ENCODE peak calls at places on chromosomes 1 and 21, in six cellular contexts. One of them, this sample, is unnamed.
A peak's percentile ranks its signal among the peaks of the same experiment; 100 is the strongest.

GRCh38 chr21:44533891-44534627 is 5.9 kb downstream of the KRTAP10-1 start:
- DNase-seq in activated CD4-positive, alpha-beta T cell treated with anti-CD3 and anti-CD28 coated beads for 24 hours: no peak
- DNase-seq in midbrain: no peak
- DNase-seq in T-helper 2 cell: no peak
- DNase-seq in bronchial epithelial cell: no peak
- DNase-seq in SK-N-MC: no peak
- DNase-seq in this sample: no peak

GRCh38 chr1:44040856-44041255 is 9.6 kb upstream of the SLC6A9 start:
- DNase-seq in T-helper 2 cell: no peak
- DNase-seq in SK-N-MC: no peak
- DNase-seq in bronchial epithelial cell: peak; percentile 45
- DNase-seq in midbrain: no peak
- DNase-seq in activated CD4-positive, alpha-beta T cell treated with anti-CD3 and anti-CD28 coated beads for 24 hours: no peak
- DNase-seq in this sample: no peak

GRCh38 chr1:43530483-43531452 is at the start of gene PTPRF:
- DNase-seq in T-helper 2 cell: peak; percentile 57
- DNase-seq in SK-N-MC: no peak
- DNase-seq in midbrain: peak; percentile 67
- DNase-seq in bronchial epithelial cell: no peak
- DNase-seq in activated CD4-positive, alpha-beta T cell treated with anti-CD3 and anti-CD28 coated beads for 24 hours: no peak
- DNase-seq in this sample: peak; percentile 42

GRCh38 chr1:187236676-187237075 is 407.9 kb downstream of the PLA2G4A start:
- DNase-seq in midbrain: no peak
- DNase-seq in SK-N-MC: no peak
- DNase-seq in bronchial epithelial cell: no peak
- DNase-seq in activated CD4-positive, alpha-beta T cell treated with anti-CD3 and anti-CD28 coated beads for 24 hours: no peak
- DNase-seq in T-helper 2 cell: no peak
- DNase-seq in this sample: no peak

GRCh38 chr1:55699151-55699695 is 484.1 kb upstream of the USP24 start:
- DNase-seq in activated CD4-positive, alpha-beta T cell treated with anti-CD3 and anti-CD28 coated beads for 24 hours: no peak
- DNase-seq in bronchial epithelial cell: no peak
- DNase-seq in midbrain: no peak
- DNase-seq in SK-N-MC: no peak
- DNase-seq in T-helper 2 cell: no peak
- DNase-seq in this sample: no peak

GRCh38 chr1:161792740-161793139 is 26.6 kb downstream of the ATF6 start:
- DNase-seq in bronchial epithelial cell: peak; percentile 96
- DNase-seq in activated CD4-positive, alpha-beta T cell treated with anti-CD3 and anti-CD28 coated beads for 24 hours: no peak
- DNase-seq in SK-N-MC: peak; percentile 57
- DNase-seq in T-helper 2 cell: peak; percentile 95
- DNase-seq in midbrain: peak; percentile 57
- DNase-seq in this sample: peak; percentile 87

GRCh38 chr1:19429611-19430010 is 55.7 kb downstream of the CAPZB start:
- DNase-seq in bronchial epithelial cell: no peak
- DNase-seq in midbrain: no peak
- DNase-seq in SK-N-MC: no peak
- DNase-seq in activated CD4-positive, alpha-beta T cell treated with anti-CD3 and anti-CD28 coated beads for 24 hours: no peak
- DNase-seq in T-helper 2 cell: no peak
- DNase-seq in this sample: no peak

GRCh38 chr1:221089803-221090202 is 210.6 kb downstream of the HLX start:
- DNase-seq in T-helper 2 cell: no peak
- DNase-seq in SK-N-MC: no peak
- DNase-seq in midbrain: no peak
- DNase-seq in activated CD4-positive, alpha-beta T cell treated with anti-CD3 and anti-CD28 coated beads for 24 hours: no peak
- DNase-seq in bronchial epithelial cell: no peak
- DNase-seq in this sample: no peak

GRCh38 chr1:228742535-228742934 is 7.3 kb downstream of the RHOU start:
- DNase-seq in bronchial epithelial cell: no peak
- DNase-seq in activated CD4-positive, alpha-beta T cell treated with anti-CD3 and anti-CD28 coated beads for 24 hours: no peak
- DNase-seq in SK-N-MC: no peak
- DNase-seq in midbrain: no peak
- DNase-seq in T-helper 2 cell: no peak
- DNase-seq in this sample: no peak

GRCh38 chr1:162629651-162630050 is 2.6 kb upstream of the DDR2 start:
- DNase-seq in midbrain: no peak
- DNase-seq in bronchial epithelial cell: no peak
- DNase-seq in SK-N-MC: no peak
- DNase-seq in activated CD4-positive, alpha-beta T cell treated with anti-CD3 and anti-CD28 coated beads for 24 hours: no peak
- DNase-seq in T-helper 2 cell: no peak
- DNase-seq in this sample: peak; percentile 42

GRCh38 chr21:46191257-46191685 is 7.0 kb upstream of the SPATC1L start:
- DNase-seq in activated CD4-positive, alpha-beta T cell treated with anti-CD3 and anti-CD28 coated beads for 24 hours: no peak
- DNase-seq in T-helper 2 cell: no peak
- DNase-seq in bronchial epithelial cell: peak; percentile 58
- DNase-seq in SK-N-MC: no peak
- DNase-seq in midbrain: no peak
- DNase-seq in this sample: peak; percentile 74

GRCh38 chr1:235160395-235160964 is 570 bp downstream of the RBM34 start:
- DNase-seq in bronchial epithelial cell: peak; percentile 67
- DNase-seq in midbrain: no peak
- DNase-seq in activated CD4-positive, alpha-beta T cell treated with anti-CD3 and anti-CD28 coated beads for 24 hours: no peak
- DNase-seq in T-helper 2 cell: peak; percentile 86
- DNase-seq in SK-N-MC: no peak
- DNase-seq in this sample: peak; percentile 79

GRCh38 chr1:17550684-17551584 is 11.4 kb downstream of the ARHGEF10L start:
- DNase-seq in midbrain: no peak
- DNase-seq in activated CD4-positive, alpha-beta T cell treated with anti-CD3 and anti-CD28 coated beads for 24 hours: no peak
- DNase-seq in bronchial epithelial cell: no peak
- DNase-seq in SK-N-MC: no peak
- DNase-seq in T-helper 2 cell: no peak
- DNase-seq in this sample: no peak

GRCh38 chr1:22710688-22711024 is at the start of gene EPHB2:
- DNase-seq in T-helper 2 cell: peak; percentile 15
- DNase-seq in activated CD4-positive, alpha-beta T cell treated with anti-CD3 and anti-CD28 coated beads for 24 hours: no peak
- DNase-seq in bronchial epithelial cell: no peak
- DNase-seq in SK-N-MC: no peak
- DNase-seq in midbrain: peak; percentile 37
- DNase-seq in this sample: peak; percentile 33

GRCh38 chr1:158037876-158038359 is 44.5 kb downstream of the KIRREL1 start:
- DNase-seq in T-helper 2 cell: no peak
- DNase-seq in activated CD4-positive, alpha-beta T cell treated with anti-CD3 and anti-CD28 coated beads for 24 hours: no peak
- DNase-seq in bronchial epithelial cell: peak; percentile 73
- DNase-seq in midbrain: no peak
- DNase-seq in SK-N-MC: no peak
- DNase-seq in this sample: peak; percentile 93

GRCh38 chr1:181134543-181135461 is 46.3 kb downstream of the IER5 start:
- DNase-seq in bronchial epithelial cell: peak; percentile 94
- DNase-seq in SK-N-MC: no peak
- DNase-seq in activated CD4-positive, alpha-beta T cell treated with anti-CD3 and anti-CD28 coated beads for 24 hours: no peak
- DNase-seq in T-helper 2 cell: peak; percentile 76
- DNase-seq in midbrain: no peak
- DNase-seq in this sample: peak; percentile 96

GRCh38 chr1:205326812-205327466 is 5.4 kb upstream of the NUAK2 start:
- DNase-seq in SK-N-MC: no peak
- DNase-seq in bronchial epithelial cell: no peak
- DNase-seq in T-helper 2 cell: no peak
- DNase-seq in activated CD4-positive, alpha-beta T cell treated with anti-CD3 and anti-CD28 coated beads for 24 hours: no peak
- DNase-seq in midbrain: no peak
- DNase-seq in this sample: no peak

GRCh38 chr21:44994581-44995171 is 54.8 kb downstream of the SLX9 start:
- DNase-seq in bronchial epithelial cell: no peak
- DNase-seq in activated CD4-positive, alpha-beta T cell treated with anti-CD3 and anti-CD28 coated beads for 24 hours: no peak
- DNase-seq in T-helper 2 cell: no peak
- DNase-seq in SK-N-MC: no peak
- DNase-seq in midbrain: no peak
- DNase-seq in this sample: no peak

GRCh38 chr1:42730988-42731387 is 9.0 kb downstream of the CLDN19 start:
- DNase-seq in activated CD4-positive, alpha-beta T cell treated with anti-CD3 and anti-CD28 coated beads for 24 hours: peak; percentile 57
- DNase-seq in bronchial epithelial cell: peak; percentile 63
- DNase-seq in SK-N-MC: no peak
- DNase-seq in midbrain: no peak
- DNase-seq in T-helper 2 cell: peak; percentile 45
- DNase-seq in this sample: peak; percentile 62

GRCh38 chr1:204545202-204545601 is 29.0 kb downstream of the MDM4 start:
- DNase-seq in T-helper 2 cell: no peak
- DNase-seq in midbrain: no peak
- DNase-seq in bronchial epithelial cell: peak; percentile 57
- DNase-seq in activated CD4-positive, alpha-beta T cell treated with anti-CD3 and anti-CD28 coated beads for 24 hours: no peak
- DNase-seq in SK-N-MC: no peak
- DNase-seq in this sample: no peak

This sample was measured in MCF 10A.